ENCODE peak calls at places on chromosomes 11 and 22, in six cellular contexts. J is naive thymus-derived CD4-positive, alpha-beta T cell; Z is cerebellum; X is activated CD4-positive, alpha-beta memory T cell treated with anti-CD3 and anti-CD28 coated beads, Interleukin-2, amount 10 ng/mL, durations not matched to agents 7 days and 5 days; T is AG09309; Y is NB4. S is an unnamed sample.

GRCh38 chr22:46696225-46696518 is 41.9 kb downstream of the CERK start:
- DNase-seq in J (no peak), Z (no peak), X (no peak), T (no peak), Y (no peak), S (no peak)

GRCh38 chr22:23215294-23216204 is 35.2 kb downstream of the BCR start:
- DNase-seq in J (no peak), Z (no peak), X (no peak), T (no peak), Y (peak), S (no peak)

GRCh38 chr22:49664371-49664881 is 163.2 kb downstream of the BRD1 start:
- DNase-seq in J (no peak), Z (peak), X (no peak), T (no peak), Y (no peak), S (no peak)

GRCh38 chr11:103326070-103326794 is 217.0 kb downstream of the DYNC2H1 start:
- DNase-seq in J (no peak), Z (peak), X (peak), T (peak), Y (peak), S (peak)

GRCh38 chr11:70060611-70061293 is 17.4 kb upstream of the ANO1 start:
- DNase-seq in J (no peak), Z (no peak), X (no peak), T (no peak), Y (no peak), S (no peak)

GRCh38 chr11:96267001-96267489 is 76.0 kb downstream of the MAML2 start:
- DNase-seq in J (no peak), Z (no peak), X (no peak), T (no peak), Y (no peak), S (no peak)

GRCh38 chr11:33329705-33330329 is 72.6 kb downstream of the HIPK3 start:
- DNase-seq in J (no peak), Z (peak), X (peak), T (peak), Y (peak), S (no peak)

GRCh38 chr11:93524173-93524536 is 19.0 kb downstream of the SMCO4 start:
- DNase-seq in J (no peak), Z (no peak), X (no peak), T (no peak), Y (no peak), S (no peak)

GRCh38 chr11:72553748-72554147 is 119.4 kb upstream of the CLPB start:
- DNase-seq in J (no peak), Z (no peak), X (peak), T (no peak), Y (peak), S (no peak)

GRCh38 chr11:23278121-23278520 is 417.8 kb upstream of the CCDC179 start:
- DNase-seq in J (no peak), Z (no peak), X (no peak), T (peak), Y (no peak), S (peak)

GRCh38 chr22:19955241-19956128 is 13.9 kb upstream of the TXNRD2 start:
- DNase-seq in J (no peak), Z (peak), X (peak), T (no peak), Y (no peak), S (no peak)

GRCh38 chr11:13358871-13359270 is 81.3 kb downstream of the BMAL1 start:
- DNase-seq in J (no peak), Z (no peak), X (no peak), T (no peak), Y (no peak), S (no peak)

GRCh38 chr22:27213291-27213690 is 555.9 kb downstream of the MIAT start:
- DNase-seq in J (no peak), Z (no peak), X (no peak), T (no peak), Y (no peak), S (no peak)

GRCh38 chr22:32764330-32765116 is 37.0 kb upstream of the TIMP3 start:
- DNase-seq in J (no peak), Z (no peak), X (no peak), T (peak), Y (peak), S (peak)

GRCh38 chr11:35148163-35148562 is 9.2 kb downstream of the CD44 start:
- DNase-seq in J (no peak), Z (no peak), X (peak), T (no peak), Y (no peak), S (no peak)

GRCh38 chr11:103051986-103052385 is 40.0 kb downstream of the DCUN1D5 start:
- DNase-seq in J (no peak), Z (no peak), X (no peak), T (no peak), Y (peak), S (peak)

GRCh38 chr11:124716596-124716995 is 23.1 kb upstream of the NRGN start:
- DNase-seq in J (no peak), Z (no peak), X (no peak), T (no peak), Y (no peak), S (no peak)

GRCh38 chr11:126573325-126574076 is 218.0 kb downstream of the ST3GAL4 start:
- DNase-seq in J (no peak), Z (no peak), X (no peak), T (no peak), Y (peak), S (no peak)

GRCh38 chr11:71998649-71999310 is at the start of gene IL18BP:
- DNase-seq in J (no peak), Z (no peak), X (peak), T (no peak), Y (peak), S (no peak)

S was measured in AG04449.